ENCODE peak calls at places on chromosomes 1 and 21, in seven cellular contexts. G is fibroblast of lung, H is uterus, D is suprapubic skin, F is astrocyte, R is foreskin fibroblast, P is body of pancreas. I is an unnamed sample.

GRCh38 chr1:32205401-32206370 is at the start of gene IQCC:
- DNase-seq in G (peak; percentile 77), H (peak; percentile 86), D (peak; percentile 92), F (peak; percentile 59), R (peak; percentile 95), P (peak; percentile 91), I (no peak)

GRCh38 chr1:49160677-49161076 is 384.0 kb upstream of the BEND5 start:
- DNase-seq in G (no peak), H (no peak), D (no peak), F (no peak), R (no peak), P (no peak), I (no peak)

GRCh38 chr1:66302810-66303209 is 231.1 kb upstream of the SGIP1 start:
- DNase-seq in G (peak; percentile 21), H (no peak), D (no peak), F (no peak), R (no peak), P (no peak), I (no peak)

GRCh38 chr1:192401832-192402231 is 85.0 kb downstream of the RGS21 start:
- DNase-seq in G (peak; percentile 66), H (no peak), D (no peak), F (peak; percentile 57), R (peak; percentile 57), P (no peak), I (no peak)

GRCh38 chr1:183019860-183020259 is 3.4 kb upstream of the LAMC1 start:
- DNase-seq in G (peak; percentile 77), H (no peak), D (no peak), F (peak; percentile 68), R (peak; percentile 62), P (peak; percentile 68), I (no peak)

GRCh38 chr1:24888061-24888970 is 41.8 kb downstream of the RUNX3 start:
- DNase-seq in G (no peak), H (no peak), D (peak; percentile 48), F (no peak), R (no peak), P (no peak), I (no peak)

GRCh38 chr1:10495942-10496341 is 21.2 kb downstream of the PEX14 start:
- DNase-seq in G (no peak), H (no peak), D (no peak), F (no peak), R (no peak), P (no peak), I (no peak)

GRCh38 chr21:36478207-36478701 is 1.7 kb downstream of the CLDN14 start:
- DNase-seq in G (peak; percentile 97), H (no peak), D (no peak), F (peak; percentile 96), R (peak; percentile 83), P (no peak), I (peak; percentile 68)

GRCh38 chr1:43007377-43008105 is 48.9 kb upstream of the SLC2A1 start:
- DNase-seq in G (no peak), H (no peak), D (no peak), F (no peak), R (no peak), P (peak; percentile 28), I (no peak)

GRCh38 chr1:108703939-108704338 is 8.8 kb upstream of the FNDC7 start:
- DNase-seq in G (no peak), H (no peak), D (no peak), F (no peak), R (peak; percentile 60), P (no peak), I (no peak)

GRCh38 chr21:35316933-35317332 is 267.8 kb upstream of the RUNX1 start:
- DNase-seq in G (peak; percentile 87), H (no peak), D (no peak), F (peak; percentile 83), R (peak; percentile 10), P (no peak), I (no peak)

GRCh38 chr1:245679796-245680195 is 525.0 kb downstream of the KIF26B start:
- DNase-seq in G (no peak), H (no peak), D (no peak), F (no peak), R (no peak), P (no peak), I (no peak)

GRCh38 chr1:200435200-200435780 is 25.5 kb upstream of the ZNF281 start:
- DNase-seq in G (peak; percentile 36), H (no peak), D (no peak), F (peak; percentile 22), R (peak; percentile 13), P (no peak), I (no peak)

GRCh38 chr1:47656719-47657685 is 219.2 kb downstream of the FOXD2 start:
- DNase-seq in G (peak; percentile 37), H (peak; percentile 34), D (peak; percentile 40), F (peak; percentile 18), R (peak; percentile 11), P (no peak), I (no peak)

GRCh38 chr1:60965280-60965854 is 117.0 kb upstream of the NFIA start:
- DNase-seq in G (no peak), H (no peak), D (no peak), F (no peak), R (no peak), P (no peak), I (no peak)

GRCh38 chr1:176905648-176906047 is 258.9 kb downstream of the ASTN1 start:
- DNase-seq in G (no peak), H (no peak), D (no peak), F (no peak), R (no peak), P (no peak), I (no peak)

GRCh38 chr1:245915406-245915805 is 591.7 kb downstream of the SMYD3 start:
- DNase-seq in G (no peak), H (no peak), D (no peak), F (no peak), R (no peak), P (no peak), I (no peak)

GRCh38 chr21:26842976-26843911 is 2.0 kb downstream of the ADAMTS1 start:
- DNase-seq in G (peak; percentile 94), H (peak; percentile 95), D (peak; percentile 91), F (peak; percentile 91), R (peak; percentile 98), P (peak; percentile 93), I (peak; percentile 86)

GRCh38 chr1:24070821-24071393 is 41.0 kb downstream of the MYOM3 start:
- DNase-seq in G (peak; percentile 60), H (peak; percentile 79), D (peak; percentile 90), F (peak; percentile 45), R (peak; percentile 90), P (peak; percentile 84), I (no peak)

GRCh38 chr1:54415533-54415932 is 9.3 kb upstream of the SSBP3 start:
- DNase-seq in G (no peak), H (no peak), D (no peak), F (no peak), R (no peak), P (no peak), I (no peak)

GRCh38 chr1:27621067-27621920 is 13.7 kb downstream of the FGR start:
- DNase-seq in G (peak; percentile 53), H (no peak), D (no peak), F (peak; percentile 40), R (no peak), P (peak; percentile 44), I (no peak)

GRCh38 chr1:212219679-212220463 is 65.3 kb upstream of the PPP2R5A start:
- DNase-seq in G (peak; percentile 84), H (no peak), D (no peak), F (peak; percentile 82), R (no peak), P (no peak), I (no peak)

DNA sequence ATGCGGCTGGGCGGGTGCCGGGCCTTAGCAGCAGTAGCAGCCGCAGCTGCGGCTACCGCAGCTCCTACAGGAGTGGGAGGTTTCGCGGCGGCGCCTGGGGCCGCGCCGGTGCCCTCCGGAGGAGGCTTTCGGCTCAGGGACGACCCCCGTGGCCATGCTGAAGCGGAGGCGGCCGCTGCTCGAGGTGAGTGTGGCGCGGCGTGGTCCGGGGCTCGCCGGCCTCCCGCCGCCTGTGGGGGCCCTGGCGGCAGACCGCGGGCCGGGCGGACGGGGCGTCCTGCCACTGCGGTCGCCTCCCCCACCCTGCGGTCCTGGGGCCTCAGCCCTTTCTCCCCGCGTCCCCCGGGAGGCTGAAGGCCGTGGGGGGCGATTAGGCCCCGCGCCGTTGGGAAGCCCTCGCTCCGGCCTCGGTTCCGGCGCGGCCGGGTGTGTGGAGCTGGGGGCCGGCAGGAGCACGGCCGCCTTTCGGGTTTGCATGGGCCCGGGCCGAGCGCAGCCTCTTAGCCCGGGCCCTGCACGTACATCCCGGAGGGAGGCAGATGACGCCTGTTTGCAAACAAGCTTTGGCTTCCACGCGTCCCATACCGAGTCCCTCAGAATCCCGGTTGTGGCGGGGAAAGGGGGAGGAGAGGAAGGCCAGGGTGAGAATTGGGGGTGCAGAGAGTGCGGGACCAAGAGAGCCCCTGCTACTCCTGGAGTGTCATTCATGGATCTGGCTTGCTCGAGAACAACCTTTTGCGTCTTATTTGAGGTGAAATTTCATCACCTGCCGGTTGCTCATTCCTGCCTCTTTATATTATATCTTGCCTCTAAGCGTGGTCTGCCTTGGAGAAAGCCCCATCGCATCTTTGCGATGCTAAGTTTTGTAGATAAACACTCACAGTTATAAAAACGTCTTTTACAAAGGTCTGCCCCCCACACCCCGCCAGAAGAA is 598 bp downstream of the ZFYVE9 start:
- DNase-seq in G (peak; percentile 63), H (peak; percentile 37), D (peak; percentile 77), F (peak; percentile 43), R (peak; percentile 69), P (peak; percentile 40), I (no peak)
- TF ChIP-seq CTCF in G (no peak), H (no peak), D (no peak), F (no peak), R (no peak), P (no peak), I (no peak)

GRCh38 chr1:100835866-100836842 is 58.5 kb downstream of the EXTL2 start:
- DNase-seq in G (no peak), H (no peak), D (no peak), F (no peak), R (peak; percentile 17), P (no peak), I (no peak)
- TF ChIP-seq CTCF in G (no peak), H (no peak), D (no peak), F (no peak), R (no peak), P (no peak), I (no peak)

GRCh38 chr1:198620198-198620597 is 18.6 kb upstream of the PTPRC start:
- DNase-seq in G (no peak), H (no peak), D (no peak), F (no peak), R (no peak), P (no peak), I (no peak)
- TF ChIP-seq CTCF in G (no peak), H (no peak), D (no peak), F (no peak), R (no peak), P (no peak), I (no peak)

DNA sequence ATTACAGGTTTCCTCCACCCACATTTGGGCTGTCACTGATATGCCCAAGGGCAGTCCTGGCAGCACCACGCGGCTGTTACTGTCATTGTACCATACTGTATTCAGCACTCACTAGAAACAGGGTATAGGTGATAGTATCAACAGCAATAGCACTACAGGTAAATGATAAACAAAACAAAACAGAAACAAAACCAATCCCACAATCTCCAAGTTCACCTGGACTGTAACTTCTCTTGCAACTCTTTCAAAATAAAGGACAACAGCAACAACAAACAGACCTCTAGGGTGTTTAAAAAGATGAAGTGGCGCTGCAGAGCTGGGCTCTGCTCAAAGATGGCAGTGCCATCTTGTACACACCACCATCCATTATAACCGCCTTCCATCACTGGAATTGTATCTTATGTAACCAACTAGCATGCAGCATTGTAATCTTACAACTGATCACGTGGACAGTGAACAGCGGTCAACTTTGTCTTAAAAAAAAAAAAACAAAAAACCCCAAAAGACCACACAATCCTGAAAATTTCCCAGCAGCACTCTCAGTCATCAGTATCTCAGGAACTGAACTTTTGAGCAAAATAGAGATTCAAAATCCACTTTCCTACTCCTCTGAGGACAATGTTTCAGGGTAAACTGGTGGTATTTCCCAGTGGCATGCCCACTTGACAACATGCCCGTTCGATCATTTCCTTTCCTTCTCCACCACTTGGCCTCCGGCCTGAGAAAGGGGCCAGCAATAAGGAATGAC is 3.8 kb downstream of the IRF2BP2 start:
- DNase-seq in G (peak; percentile 62), H (no peak), D (no peak), F (no peak), R (peak; percentile 45), P (peak; percentile 79), I (no peak)
- TF ChIP-seq CTCF in G (no peak), H (no peak), D (no peak), F (no peak), R (no peak), P (no peak), I (no peak)